ENCODE peak calls at places on chromosomes 6 and 20, in ten cellular contexts. V, T, C, Y, D, H, E, J, L and N are unnamed samples.

GRCh38 chr6:153553627-153554026 is 422.5 kb upstream of the RGS17 start:
- DNase-seq in V (peak; percentile 17), T (no peak), C (no peak), Y (no peak), D (no peak), H (no peak), E (no peak), J (peak; percentile 1), L (no peak), N (no peak)

GRCh38 chr20:44646023-44646640 is 5.4 kb downstream of the ADA start:
- DNase-seq in V (peak; percentile 7), T (peak; percentile 16), C (no peak), Y (peak; percentile 80), D (no peak), H (no peak), E (no peak), J (no peak), L (no peak), N (no peak)

GRCh38 chr6:150711061-150711460 is 111.4 kb downstream of the PLEKHG1 start:
- DNase-seq in V (no peak), T (no peak), C (no peak), Y (no peak), D (no peak), H (no peak), E (no peak), J (no peak), L (no peak), N (no peak)

GRCh38 chr20:40532103-40532502 is 156.9 kb downstream of the MAFB start:
- DNase-seq in V (no peak), T (no peak), C (no peak), Y (no peak), D (no peak), H (no peak), E (no peak), J (peak; percentile 56), L (no peak), N (no peak)

GRCh38 chr6:6758915-6759654 is 170.6 kb downstream of the LY86 start:
- DNase-seq in V (peak; percentile 51), T (no peak), C (no peak), Y (no peak), D (no peak), H (no peak), E (peak; percentile 56), J (peak; percentile 44), L (no peak), N (peak; percentile 3)

GRCh38 chr20:52047811-52048302 is 143.7 kb downstream of the ZFP64 start:
- DNase-seq in V (no peak), T (peak; percentile 41), C (no peak), Y (no peak), D (no peak), H (no peak), E (no peak), J (peak; percentile 7), L (no peak), N (no peak)

GRCh38 chr6:113763883-113764282 is 93.3 kb upstream of the MARCKS start:
- DNase-seq in V (no peak), T (peak; percentile 32), C (no peak), Y (no peak), D (no peak), H (no peak), E (no peak), J (peak; percentile 20), L (no peak), N (no peak)

GRCh38 chr6:113856011-113856551 is 1.1 kb upstream of the MARCKS start:
- DNase-seq in V (peak; percentile 44), T (no peak), C (no peak), Y (peak; percentile 74), D (no peak), H (no peak), E (peak; percentile 66), J (peak; percentile 27), L (no peak), N (no peak)

GRCh38 chr6:163165155-163165910 is 249.2 kb upstream of the QKI start:
- DNase-seq in V (no peak), T (no peak), C (no peak), Y (no peak), D (no peak), H (no peak), E (no peak), J (no peak), L (no peak), N (no peak)

GRCh38 chr20:63064310-63064709 is 57.5 kb upstream of the BHLHE23 start:
- DNase-seq in V (no peak), T (no peak), C (no peak), Y (peak; percentile 44), D (peak; percentile 41), H (no peak), E (no peak), J (peak; percentile 40), L (no peak), N (no peak)

GRCh38 chr6:158819213-158819976 is at the start of gene EZR:
- DNase-seq in V (peak; percentile 51), T (no peak), C (peak; percentile 50), Y (peak; percentile 96), D (peak; percentile 85), H (peak; percentile 75), E (peak; percentile 23), J (peak; percentile 87), L (peak; percentile 65), N (no peak)

GRCh38 chr6:149766156-149766768 is 16.7 kb downstream of the PCMT1 start:
- DNase-seq in V (no peak), T (peak; percentile 70), C (no peak), Y (no peak), D (no peak), H (no peak), E (no peak), J (no peak), L (no peak), N (no peak)

GRCh38 chr6:128882991-128883571 is at the start of gene LAMA2:
- DNase-seq in V (no peak), T (peak; percentile 33), C (no peak), Y (peak; percentile 75), D (peak; percentile 94), H (no peak), E (peak; percentile 90), J (no peak), L (no peak), N (peak; percentile 9)

GRCh38 chr6:113669641-113670040 is 187.5 kb upstream of the MARCKS start:
- DNase-seq in V (no peak), T (no peak), C (no peak), Y (no peak), D (no peak), H (no peak), E (no peak), J (no peak), L (no peak), N (no peak)

GRCh38 chr6:169890049-169890448 is 138.6 kb downstream of the ERMARD start:
- DNase-seq in V (no peak), T (no peak), C (no peak), Y (no peak), D (peak; percentile 68), H (no peak), E (no peak), J (no peak), L (no peak), N (no peak)

GRCh38 chr20:41537865-41538264 is 80.3 kb downstream of the CHD6 start:
- DNase-seq in V (no peak), T (no peak), C (no peak), Y (no peak), D (no peak), H (no peak), E (no peak), J (no peak), L (no peak), N (no peak)

GRCh38 chr6:117441824-117442264 is 16.1 kb upstream of the ROS1 start:
- DNase-seq in V (no peak), T (peak; percentile 81), C (no peak), Y (no peak), D (no peak), H (no peak), E (no peak), J (peak; percentile 38), L (no peak), N (no peak)

GRCh38 chr6:35552285-35552917 is 39.7 kb upstream of the TULP1 start:
- DNase-seq in V (no peak), T (no peak), C (peak; percentile 57), Y (peak; percentile 55), D (no peak), H (peak; percentile 33), E (no peak), J (peak; percentile 64), L (peak; percentile 52), N (no peak)

GRCh38 chr20:37394543-37395410 is 48.8 kb downstream of the SRC start:
- DNase-seq in V (no peak), T (no peak), C (no peak), Y (peak; percentile 15), D (no peak), H (no peak), E (no peak), J (no peak), L (no peak), N (no peak)

GRCh38 chr20:3134151-3134550 is 25.5 kb downstream of the FASTKD5 start:
- DNase-seq in V (no peak), T (no peak), C (no peak), Y (no peak), D (no peak), H (no peak), E (no peak), J (no peak), L (no peak), N (no peak)

GRCh38 chr6:2209226-2209809 is 36.1 kb downstream of the GMDS start:
- DNase-seq in V (peak; percentile 38), T (no peak), C (no peak), Y (no peak), D (no peak), H (no peak), E (no peak), J (peak; percentile 73), L (no peak), N (no peak)

GRCh38 chr6:168851460-168852103 is 402.1 kb downstream of the THBS2 start:
- DNase-seq in V (no peak), T (no peak), C (no peak), Y (no peak), D (no peak), H (no peak), E (peak; percentile 19), J (no peak), L (no peak), N (peak; percentile 2)

GRCh38 chr6:106370639-106371038 is 10.1 kb downstream of the CRYBG1 start:
- DNase-seq in V (no peak), T (no peak), C (no peak), Y (no peak), D (no peak), H (no peak), E (no peak), J (no peak), L (no peak), N (no peak)

GRCh38 chr20:9966966-9967365 is 67.8 kb upstream of the ANKEF1 start:
- DNase-seq in V (no peak), T (no peak), C (no peak), Y (no peak), D (no peak), H (no peak), E (no peak), J (no peak), L (no peak), N (no peak)

GRCh38 chr20:9978395-9979004 is 56.3 kb upstream of the ANKEF1 start:
- DNase-seq in V (peak; percentile 79), T (peak; percentile 71), C (no peak), Y (no peak), D (no peak), H (no peak), E (peak; percentile 80), J (peak; percentile 35), L (no peak), N (peak; percentile 83)

GRCh38 chr6:13194852-13195251 is 133.5 kb downstream of the TBC1D7 start:
- DNase-seq in V (no peak), T (peak; percentile 33), C (no peak), Y (no peak), D (no peak), H (no peak), E (peak; percentile 55), J (peak; percentile 43), L (no peak), N (no peak)

GRCh38 chr20:38418509-38419204 is 16.5 kb downstream of the SNHG17 start:
- DNase-seq in V (no peak), T (no peak), C (no peak), Y (no peak), D (no peak), H (no peak), E (peak; percentile 62), J (no peak), L (no peak), N (no peak)

GRCh38 chr20:56943946-56944345 is 314.8 kb downstream of the TFAP2C start:
- DNase-seq in V (no peak), T (no peak), C (no peak), Y (no peak), D (no peak), H (no peak), E (no peak), J (no peak), L (no peak), N (no peak)